ENCODE peak calls at places on chromosomes 5 and 9, in six cellular contexts. N is heart right ventricle, E is fibroblast of lung, C is AG04449, S is lower lobe of right lung, B is psoas muscle. O is an unnamed sample.

GRCh38 chr5:79853676-79854418 is 137.2 kb downstream of the MTX3 start:
- DNase-seq in N (no peak), E (no peak), C (no peak), S (no peak), B (no peak), O (no peak)

GRCh38 chr9:72808446-72808768 is 144.4 kb downstream of the ALDH1A1 start:
- DNase-seq in N (no peak), E (no peak), C (no peak), S (no peak), B (no peak), O (no peak)

GRCh38 chr5:181133610-181134231 is 2.8 kb upstream of the OR2V1 start:
- DNase-seq in N (peak; percentile 48), E (peak; percentile 86), C (no peak), S (peak; percentile 64), B (peak; percentile 76), O (no peak)

GRCh38 chr9:7394007-7394774 is 405.4 kb downstream of the DMAC1 start:
- DNase-seq in N (no peak), E (no peak), C (no peak), S (no peak), B (no peak), O (no peak)

GRCh38 chr9:138065287-138065686 is 187.7 kb downstream of the CACNA1B start:
- DNase-seq in N (no peak), E (no peak), C (no peak), S (no peak), B (no peak), O (no peak)

GRCh38 chr5:161001604-161002003 is 149.6 kb upstream of the ATP10B start:
- DNase-seq in N (no peak), E (no peak), C (no peak), S (no peak), B (no peak), O (no peak)

GRCh38 chr9:122777935-122778671 is 10.6 kb upstream of the OR5C1 start:
- DNase-seq in N (no peak), E (no peak), C (peak; percentile 12), S (no peak), B (no peak), O (no peak)

GRCh38 chr9:109101810-109102209 is 17.9 kb downstream of the TMEM245 start:
- DNase-seq in N (no peak), E (peak; percentile 54), C (no peak), S (no peak), B (no peak), O (peak; percentile 34)

GRCh38 chr5:151078490-151079262 is 2.2 kb downstream of the TNIP1 start:
- DNase-seq in N (no peak), E (no peak), C (no peak), S (no peak), B (peak; percentile 11), O (peak; percentile 83)

GRCh38 chr5:151952233-151952632 is 27.6 kb upstream of the GLRA1 start:
- DNase-seq in N (no peak), E (no peak), C (no peak), S (no peak), B (no peak), O (no peak)

GRCh38 chr9:6676254-6676928 is 30.9 kb upstream of the GLDC start:
- DNase-seq in N (no peak), E (no peak), C (no peak), S (no peak), B (no peak), O (no peak)

GRCh38 chr9:95092321-95093072 is 225.0 kb downstream of the FANCC start:
- DNase-seq in N (no peak), E (peak; percentile 84), C (peak; percentile 78), S (no peak), B (no peak), O (no peak)

GRCh38 chr9:95839012-95839411 is 36.5 kb upstream of the ERCC6L2 start:
- DNase-seq in N (no peak), E (no peak), C (no peak), S (no peak), B (no peak), O (no peak)

GRCh38 chr5:151140686-151141459 is 16.7 kb downstream of the ANXA6 start:
- DNase-seq in N (no peak), E (no peak), C (no peak), S (no peak), B (no peak), O (no peak)

GRCh38 chr5:61313960-61314681 is 17.9 kb upstream of the ZSWIM6 start:
- DNase-seq in N (no peak), E (peak; percentile 90), C (peak; percentile 79), S (no peak), B (no peak), O (no peak)

GRCh38 chr5:113271015-113271414 is 163.8 kb downstream of the TSSK1B start:
- DNase-seq in N (no peak), E (no peak), C (no peak), S (no peak), B (no peak), O (no peak)

GRCh38 chr9:114908796-114909448 is 21.5 kb downstream of the TNFSF8 start:
- DNase-seq in N (no peak), E (no peak), C (no peak), S (no peak), B (no peak), O (no peak)

GRCh38 chr5:169415351-169415750 is 114.4 kb upstream of the SLIT3 start:
- DNase-seq in N (no peak), E (no peak), C (peak; percentile 24), S (no peak), B (no peak), O (no peak)

GRCh38 chr5:95352686-95353085 is 38.5 kb upstream of the FAM81B start:
- DNase-seq in N (no peak), E (no peak), C (no peak), S (no peak), B (no peak), O (no peak)

GRCh38 chr9:34123682-34124081 is 2.8 kb downstream of the DCAF12 start:
- DNase-seq in N (peak; percentile 22), E (no peak), C (no peak), S (peak; percentile 60), B (no peak), O (peak; percentile 53)

GRCh38 chr9:71863652-71864051 is 47.3 kb downstream of the ABHD17B start:
- DNase-seq in N (no peak), E (peak; percentile 6), C (peak; percentile 56), S (no peak), B (no peak), O (no peak)

GRCh38 chr9:120708526-120709224 is 5.6 kb downstream of the MEGF9 start:
- DNase-seq in N (no peak), E (peak; percentile 75), C (no peak), S (no peak), B (no peak), O (no peak)

GRCh38 chr9:98795970-98796363 is 388 bp downstream of the ANKS6 start:
- DNase-seq in N (no peak), E (no peak), C (no peak), S (no peak), B (peak; percentile 51), O (no peak)

GRCh38 chr5:169652057-169652456 is 15.0 kb downstream of the DOCK2 start:
- DNase-seq in N (peak; percentile 59), E (no peak), C (no peak), S (no peak), B (no peak), O (no peak)

GRCh38 chr5:138180183-138180782 is 1.4 kb downstream of the KIF20A start:
- DNase-seq in N (no peak), E (peak; percentile 65), C (peak; percentile 3), S (no peak), B (no peak), O (peak; percentile 58)

GRCh38 chr9:95104966-95105365 is 212.5 kb downstream of the FANCC start:
- DNase-seq in N (no peak), E (no peak), C (no peak), S (peak; percentile 47), B (no peak), O (no peak)

GRCh38 chr5:154849791-154850201 is 607 bp downstream of the FAXDC2 start:
- DNase-seq in N (no peak), E (peak; percentile 33), C (no peak), S (no peak), B (no peak), O (no peak)
- TF ChIP-seq CTCF in N (no peak), E (no peak), C (no peak), S (no peak), B (no peak), O (no peak)

DNA sequence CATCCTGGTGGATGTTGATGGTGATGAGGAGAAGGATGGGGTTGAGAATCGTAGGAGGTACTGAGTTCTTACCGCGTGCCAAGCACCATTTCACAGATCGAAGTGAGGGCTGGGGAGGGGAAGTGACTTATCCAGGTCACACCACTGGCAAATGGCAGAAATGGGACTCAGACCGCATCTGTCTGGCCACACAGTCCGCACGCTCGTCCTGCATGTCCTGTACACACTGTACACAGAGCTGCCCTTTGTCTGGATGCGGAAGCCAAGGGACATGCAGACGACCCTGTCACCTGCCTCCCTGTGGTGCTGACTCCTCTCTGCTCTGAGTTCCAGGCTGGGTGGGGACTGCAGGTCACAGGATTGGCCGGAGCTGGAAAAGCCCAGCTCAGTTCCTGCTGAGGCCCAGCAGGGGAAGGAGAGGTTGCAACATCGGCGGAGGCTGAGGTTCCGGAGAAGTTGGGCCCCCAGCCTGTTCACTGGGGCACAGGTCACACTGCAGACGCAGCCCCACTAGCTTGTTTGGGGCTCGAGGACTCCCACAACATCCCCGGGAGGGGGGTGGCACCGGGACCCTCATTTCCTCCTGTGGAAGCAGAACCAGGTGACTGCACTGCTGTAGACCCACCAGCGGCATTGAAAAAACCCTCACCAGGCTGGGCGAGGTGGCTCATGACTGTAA is 165.8 kb upstream of the IER5L start:
- DNase-seq in N (no peak), E (peak; percentile 60), C (no peak), S (peak; percentile 91), B (peak; percentile 73), O (no peak)
- TF ChIP-seq CTCF in N (no peak), E (no peak), C (no peak), S (no peak), B (no peak), O (no peak)

GRCh38 chr5:76314643-76315042 is 88.4 kb upstream of the IQGAP2 start:
- DNase-seq in N (no peak), E (no peak), C (no peak), S (no peak), B (no peak), O (no peak)
- TF ChIP-seq CTCF in N (no peak), E (no peak), C (no peak), S (no peak), B (no peak), O (no peak)

GRCh38 chr9:1606253-1606652 is 408.9 kb upstream of the SMARCA2 start:
- DNase-seq in N (no peak), E (no peak), C (no peak), S (no peak), B (no peak), O (no peak)

GRCh38 chr9:1599961-1600360 is 415.2 kb upstream of the SMARCA2 start:
- DNase-seq in N (no peak), E (no peak), C (no peak), S (no peak), B (no peak), O (no peak)

DNA sequence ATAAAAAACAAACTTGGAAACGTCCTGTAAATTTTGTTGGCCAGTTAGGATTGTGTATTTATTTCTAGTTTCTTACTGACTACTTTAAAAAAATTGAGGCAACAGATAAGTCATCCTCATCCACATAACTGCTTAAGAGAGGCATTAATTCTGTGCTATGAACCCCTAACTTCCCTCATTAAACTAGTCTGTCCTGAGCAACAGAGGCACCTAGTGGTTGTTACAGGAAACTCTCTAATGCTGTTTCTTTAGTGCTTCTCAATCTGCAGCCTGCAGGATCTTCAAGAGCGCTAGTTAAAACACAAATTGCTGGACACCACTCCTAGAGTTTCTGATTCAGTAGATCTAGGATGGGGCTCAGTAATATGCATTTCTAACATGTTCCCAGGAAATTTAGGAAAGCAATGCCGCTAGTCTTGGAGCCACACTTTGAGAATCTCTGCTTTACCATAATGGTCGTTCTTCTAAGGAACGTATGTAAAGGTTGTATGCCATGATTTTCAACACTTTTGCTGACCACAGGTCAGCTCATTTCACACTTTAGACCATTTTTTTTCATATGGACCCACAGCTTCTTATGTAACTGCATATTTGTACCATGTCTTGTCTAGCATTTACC is 410.1 kb upstream of the SMARCA2 start:
- DNase-seq in N (no peak), E (peak; percentile 32), C (no peak), S (no peak), B (no peak), O (peak; percentile 51)
- TF ChIP-seq CTCF in N (peak; percentile 31), E (peak; percentile 31), C (peak; percentile 46), S (peak; percentile 46), B (peak; percentile 23), O (peak; percentile 65)

O was measured in GM20000.